ENCODE peak calls at places on chromosome 21, in eight cellular contexts. I is NB4, Q is astrocyte of the cerebellum, N is AG04449, D is heart right ventricle, O is AG10803, L is BJ, C is brain microvascular endothelial cell. H is an unnamed sample.

GRCh38 chr21:35326677-35327076 is 277.6 kb upstream of the RUNX1 start:
- DNase-seq in I (no peak), Q (no peak), N (no peak), D (no peak), L (peak), C (no peak), O (peak), H (no peak)

GRCh38 chr21:29938968-29939858 is 583 bp downstream of the GRIK1 start:
- DNase-seq in Q (no peak), N (no peak), I (no peak), C (no peak), O (no peak), L (no peak), D (peak), H (no peak)

GRCh38 chr21:29098156-29098555 is 24.7 kb upstream of the CCT8 start:
- DNase-seq in N (no peak), I (peak), C (no peak), O (no peak), Q (no peak), L (no peak), D (no peak), H (no peak)

GRCh38 chr21:28633803-28634572 is 358.7 kb downstream of the LTN1 start:
- DNase-seq in L (no peak), O (peak), Q (no peak), C (peak), N (peak), I (no peak), D (peak), H (no peak)

GRCh38 chr21:9839011-9839661 is 682.2 kb upstream of the TPTE start:
- DNase-seq in L (no peak), N (no peak), D (peak), O (no peak), C (no peak), Q (no peak), I (peak), H (no peak)

GRCh38 chr21:35204850-35205564 is 155.9 kb upstream of the RUNX1 start:
- DNase-seq in C (peak), Q (no peak), N (peak), L (peak), I (peak), D (peak), O (peak), H (no peak)

GRCh38 chr21:38614558-38614957 is 116.3 kb upstream of the ERG start:
- DNase-seq in D (no peak), L (no peak), N (no peak), O (no peak), Q (no peak), C (no peak), I (no peak), H (no peak)

GRCh38 chr21:29034678-29035077 is 10.2 kb downstream of the USP16 start:
- DNase-seq in D (no peak), I (no peak), L (no peak), Q (no peak), N (no peak), O (no peak), C (no peak), H (no peak)

GRCh38 chr21:28267449-28267848 is 725.2 kb downstream of the LTN1 start:
- DNase-seq in C (no peak), D (no peak), I (no peak), N (no peak), L (no peak), O (no peak), Q (no peak), H (no peak)

GRCh38 chr21:40562603-40563002 is 284.4 kb downstream of the DSCAM start:
- DNase-seq in O (no peak), I (no peak), D (no peak), N (no peak), L (no peak), Q (no peak), C (no peak), H (no peak)

GRCh38 chr21:32096411-32096810 is 182.4 kb downstream of the MIS18A start:
- DNase-seq in L (no peak), C (no peak), I (peak), Q (no peak), N (no peak), O (peak), D (peak), H (no peak)

GRCh38 chr21:28089599-28090421 is 902.9 kb downstream of the LTN1 start:
- DNase-seq in Q (no peak), I (no peak), N (no peak), D (peak), L (no peak), O (no peak), C (no peak), H (peak)

GRCh38 chr21:32279377-32279680 is 480 bp upstream of the MIS18A start:
- DNase-seq in D (no peak), N (no peak), I (no peak), L (no peak), Q (no peak), C (no peak), O (no peak), H (no peak)

DNA sequence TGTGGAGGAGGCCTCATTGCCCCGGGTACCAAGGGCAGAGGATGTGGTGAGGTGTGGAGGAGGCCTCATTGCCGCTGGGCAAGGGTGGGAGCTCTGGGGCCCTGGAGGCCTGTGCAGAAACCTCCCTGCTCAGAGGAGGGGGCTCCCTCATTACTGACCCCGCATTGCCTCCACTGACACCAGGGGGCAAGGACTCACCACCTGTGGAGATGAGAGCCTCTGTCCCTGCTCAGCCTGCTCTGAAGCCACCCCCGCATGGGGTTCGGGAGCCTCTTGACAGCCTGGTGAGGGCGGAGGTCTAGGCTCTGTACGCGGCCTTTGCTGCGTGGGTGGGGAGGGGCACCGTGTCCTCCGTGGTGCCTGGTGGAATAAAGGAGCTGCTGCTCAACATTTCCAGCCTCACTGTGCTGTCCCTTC is 95.0 kb upstream of the COL6A1 start:
- DNase-seq in N (no peak), Q (no peak), C (no peak), O (no peak), D (no peak), L (no peak), I (no peak), H (no peak)
- TF ChIP-seq CTCF in N (no peak), Q (no peak), C (no peak), O (no peak), D (no peak), L (no peak), I (no peak), H (no peak)

DNA sequence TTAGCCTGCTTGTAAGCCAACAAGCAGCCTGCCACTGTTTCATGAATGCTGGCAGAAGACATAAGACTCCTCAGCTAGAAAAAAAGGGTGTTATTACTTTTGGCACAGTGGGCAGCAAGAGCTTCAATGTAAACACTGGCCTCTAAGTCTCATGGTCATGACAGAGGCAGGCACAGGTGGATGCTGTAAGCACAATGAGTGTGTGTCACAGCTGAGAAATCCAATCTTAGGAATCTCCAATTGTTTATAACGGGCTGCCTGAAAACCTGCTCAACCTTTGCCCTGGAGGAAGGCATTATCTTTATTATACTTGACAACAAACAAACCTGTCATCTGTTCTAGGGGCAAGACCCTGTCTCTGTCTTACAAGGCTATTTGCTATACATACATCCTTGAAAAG is 558.1 kb upstream of the CXADR start:
- DNase-seq in Q (no peak), O (no peak), N (no peak), C (no peak), D (no peak), L (no peak), I (no peak), H (no peak)
- H3K4me3 ChIP-seq in Q (no peak), O (no peak), N (no peak), C (no peak), D (no peak), L (no peak), I (no peak), H (no peak)

GRCh38 chr21:42188663-42189062 is 30.3 kb upstream of the ABCG1 start:
- DNase-seq in I (no peak), D (no peak), C (no peak), N (no peak), L (no peak), O (no peak), Q (no peak), H (no peak)

GRCh38 chr21:42190492-42190875 is 28.5 kb upstream of the ABCG1 start:
- DNase-seq in D (no peak), O (no peak), N (no peak), C (no peak), L (no peak), Q (no peak), I (no peak), H (no peak)

GRCh38 chr21:42186591-42186990 is 32.3 kb upstream of the ABCG1 start:
- DNase-seq in N (no peak), Q (no peak), O (no peak), L (no peak), D (no peak), I (no peak), C (no peak), H (no peak)

GRCh38 chr21:42189860-42190491 is 29.0 kb upstream of the ABCG1 start:
- DNase-seq in Q (no peak), D (no peak), I (no peak), O (peak), L (no peak), N (no peak), C (no peak), H (no peak)

GRCh38 chr21:42187976-42188653 is 30.8 kb upstream of the ABCG1 start:
- DNase-seq in I (peak), N (no peak), Q (no peak), C (no peak), O (peak), L (no peak), D (no peak), H (no peak)
- TF ChIP-seq CTCF in I (no peak), N (no peak), Q (no peak), C (no peak), O (no peak), L (no peak), D (no peak), H (no peak)

GRCh38 chr21:26167593-26167992 is 3.0 kb downstream of the APP start:
- DNase-seq in O (no peak), I (no peak), N (no peak), D (no peak), Q (no peak), L (no peak), C (no peak), H (no peak)
- H3K4me3 ChIP-seq in O (no peak), I (no peak), N (no peak), D (peak), Q (peak), L (no peak), C (no peak), H (peak)

GRCh38 chr21:42632336-42632751 is 21.1 kb upstream of the PDE9A start:
- DNase-seq in O (no peak), D (no peak), C (no peak), I (no peak), Q (no peak), N (no peak), L (no peak), H (no peak)
- TF ChIP-seq CTCF in O (no peak), D (no peak), C (no peak), I (peak), Q (no peak), N (no peak), L (no peak), H (no peak)

GRCh38 chr21:7951854-7952519 is 2569.4 kb upstream of the TPTE start:
- DNase-seq in L (no peak), I (peak), N (no peak), D (no peak), Q (no peak), O (no peak), C (no peak), H (no peak)

GRCh38 chr21:7952648-7953047 is 2568.7 kb upstream of the TPTE start:
- DNase-seq in C (no peak), N (no peak), L (no peak), Q (no peak), I (no peak), O (no peak), D (no peak), H (no peak)

GRCh38 chr21:7953058-7953457 is 2568.3 kb upstream of the TPTE start:
- DNase-seq in N (no peak), L (no peak), O (no peak), Q (no peak), D (no peak), I (no peak), C (no peak), H (no peak)

GRCh38 chr21:7947422-7947821 is 2574.0 kb upstream of the TPTE start:
- DNase-seq in L (no peak), I (no peak), O (no peak), D (no peak), C (no peak), N (no peak), Q (no peak), H (no peak)
- H3K4me3 ChIP-seq in L (no peak), I (no peak), O (no peak), D (no peak), C (no peak), N (no peak), Q (no peak), H (no peak)

GRCh38 chr21:44310628-44311027 is 10.8 kb downstream of the PFKL start:
- DNase-seq in L (no peak), D (no peak), Q (no peak), N (no peak), O (no peak), C (no peak), I (no peak), H (no peak)
- TF ChIP-seq CTCF in L (no peak), D (no peak), Q (no peak), N (no peak), O (no peak), C (peak), I (no peak), H (no peak)

GRCh38 chr21:36533468-36533848 is 53.5 kb upstream of the CLDN14 start:
- DNase-seq in Q (no peak), N (no peak), O (no peak), L (no peak), I (no peak), C (no peak), D (no peak), H (no peak)

GRCh38 chr21:36538761-36539160 is 58.8 kb upstream of the CLDN14 start:
- DNase-seq in D (no peak), I (no peak), C (no peak), L (no peak), O (no peak), N (no peak), Q (no peak), H (no peak)

GRCh38 chr21:36532769-36533467 is 53.0 kb upstream of the CLDN14 start:
- DNase-seq in L (no peak), Q (no peak), C (no peak), O (no peak), I (no peak), D (no peak), N (no peak), H (no peak)

GRCh38 chr21:36534656-36535055 is 54.7 kb upstream of the CLDN14 start:
- DNase-seq in C (no peak), D (no peak), L (no peak), Q (no peak), I (no peak), N (no peak), O (no peak), H (no peak)

GRCh38 chr21:36535618-36536241 is 55.8 kb upstream of the CLDN14 start:
- DNase-seq in D (no peak), L (no peak), O (no peak), I (no peak), Q (no peak), N (no peak), C (no peak), H (no peak)
- H3K4me3 ChIP-seq in D (no peak), L (no peak), O (no peak), I (no peak), Q (no peak), N (no peak), C (no peak), H (no peak)

GRCh38 chr21:33299181-33299752 is 25.5 kb upstream of the IFNAR1 start:
- DNase-seq in O (no peak), L (no peak), C (no peak), I (peak), N (no peak), D (no peak), Q (no peak), H (no peak)
- TF ChIP-seq CTCF in O (no peak), L (no peak), C (peak), I (no peak), N (no peak), D (no peak), Q (no peak), H (no peak)

DNA sequence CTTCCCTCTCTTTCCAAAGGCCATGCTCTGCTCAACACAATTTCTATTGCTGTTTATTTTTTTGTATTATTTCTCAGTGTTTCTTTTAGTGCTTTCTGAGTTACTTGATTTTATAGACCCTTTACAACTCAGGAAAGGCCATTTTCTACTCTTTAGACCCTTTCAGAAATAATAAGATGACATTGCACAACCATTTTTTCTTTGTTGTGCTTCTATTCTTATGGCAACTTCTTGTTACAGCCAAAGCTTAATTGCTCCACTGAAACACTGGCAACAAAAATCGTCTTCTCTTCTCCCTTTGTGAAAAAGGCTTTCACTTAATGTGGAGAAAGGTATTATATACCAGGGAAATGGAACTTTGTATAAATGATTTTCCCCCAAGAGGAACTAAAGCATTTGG is 39.0 kb upstream of the SAMSN1 start:
- DNase-seq in L (no peak), D (no peak), I (no peak), N (no peak), C (no peak), Q (no peak), O (no peak), H (no peak)
- H3K4me3 ChIP-seq in L (no peak), D (no peak), I (no peak), N (no peak), C (no peak), Q (no peak), O (no peak), H (no peak)